ENCODE peak calls at places on chromosomes 2 and 18, in nine cellular contexts. K, L, Z, C, F, S, R, B and I are unnamed samples. For H3K4me1, the result is how much of the 10 kb centered on the place peaks cover.

GRCh38 chr2:160431441-160431840 is 62.2 kb downstream of the RBMS1 start:
- DNase-seq in C (peak), B (no peak), K (no peak), S (no peak), Z (no peak), F (no peak), L (peak), R (no peak), I (no peak)

GRCh38 chr2:233999182-233999581 is 51.3 kb upstream of the SPP2 start:
- DNase-seq in S (no peak), C (no peak), K (no peak), F (no peak), L (no peak), R (no peak), B (peak), Z (no peak), I (no peak)

GRCh38 chr18:55422456-55423185 is 165.4 kb downstream of the TCF4 start:
- DNase-seq in R (peak), F (no peak), B (no peak), Z (peak), C (peak), S (peak), L (peak), K (peak), I (no peak)

GRCh38 chr2:45681675-45682074 is 30.2 kb downstream of the PRKCE start:
- DNase-seq in F (no peak), Z (no peak), C (no peak), L (peak), R (no peak), K (peak), B (no peak), S (peak), I (peak)

GRCh38 chr18:36376361-36376760 is 78.8 kb downstream of the FHOD3 start:
- DNase-seq in F (no peak), B (no peak), Z (no peak), S (no peak), R (no peak), K (no peak), L (peak), C (no peak), I (peak)

GRCh38 chr2:226679389-226680057 is 120.1 kb downstream of the IRS1 start:
- DNase-seq in R (no peak), C (no peak), F (no peak), L (no peak), S (no peak), K (no peak), Z (no peak), B (no peak), I (no peak)

GRCh38 chr2:85419009-85419711 is 646 bp downstream of the SH2D6 start:
- DNase-seq in B (no peak), L (no peak), C (peak), R (no peak), F (no peak), S (no peak), Z (peak), K (no peak), I (no peak)

GRCh38 chr2:121033597-121033996 is 251.4 kb downstream of the TFCP2L1 start:
- DNase-seq in R (no peak), B (no peak), Z (no peak), F (no peak), L (no peak), C (no peak), K (no peak), S (no peak), I (no peak)

GRCh38 chr2:206983156-206983875 is 44.0 kb downstream of the CPO start:
- DNase-seq in B (no peak), S (peak), Z (no peak), L (peak), C (no peak), K (no peak), R (no peak), F (no peak), I (no peak)

GRCh38 chr2:185241556-185241955 is 497.0 kb upstream of the FSIP2 start:
- DNase-seq in C (no peak), R (no peak), K (no peak), Z (no peak), F (peak), L (no peak), B (no peak), S (no peak), I (no peak)

GRCh38 chr18:53950545-53950944 is 273.9 kb downstream of the MBD2 start:
- DNase-seq in Z (no peak), R (no peak), F (no peak), K (no peak), B (peak), C (no peak), S (no peak), L (no peak), I (no peak)

GRCh38 chr2:42834161-42834560 is 41.8 kb upstream of the HAAO start:
- DNase-seq in B (no peak), S (no peak), F (no peak), L (no peak), K (no peak), C (no peak), R (no peak), Z (no peak), I (no peak)

GRCh38 chr2:68396093-68396492 is 31.0 kb downstream of the PLEK start:
- DNase-seq in R (no peak), F (no peak), K (no peak), B (no peak), C (no peak), Z (no peak), L (no peak), S (no peak), I (no peak)

GRCh38 chr2:129011466-129012061 is 692.9 kb upstream of the HS6ST1 start:
- DNase-seq in L (no peak), C (no peak), F (no peak), Z (no peak), R (no peak), B (no peak), K (no peak), S (no peak), I (no peak)

GRCh38 chr18:28332071-28332470 is 155.1 kb upstream of the CDH2 start:
- DNase-seq in S (no peak), B (no peak), L (no peak), C (no peak), Z (no peak), K (no peak), R (no peak), F (no peak), I (no peak)

GRCh38 chr18:58247363-58247834 is 203.4 kb downstream of the NEDD4L start:
- DNase-seq in S (peak), L (peak), K (peak), B (peak), C (no peak), R (no peak), Z (peak), F (no peak), I (no peak)

GRCh38 chr18:35938158-35938557 is 34.3 kb upstream of the RMP24 start:
- DNase-seq in C (no peak), S (peak), B (no peak), R (no peak), F (no peak), Z (no peak), L (peak), K (peak), I (no peak)

GRCh38 chr18:47587587-47587986 is 336.1 kb upstream of the SKOR2 start:
- DNase-seq in C (no peak), F (no peak), B (no peak), R (no peak), K (no peak), S (no peak), L (no peak), Z (no peak), I (no peak)

GRCh38 chr2:199136681-199137080 is 321.1 kb downstream of the SATB2 start:
- DNase-seq in C (no peak), K (peak), L (peak), F (no peak), B (no peak), S (peak), Z (no peak), R (peak), I (peak)

GRCh38 chr2:199131256-199131655 is 326.5 kb downstream of the SATB2 start:
- DNase-seq in B (peak), R (no peak), S (no peak), C (no peak), Z (no peak), L (no peak), F (peak), K (no peak), I (no peak)

GRCh38 chr2:199131876-199132275 is 325.9 kb downstream of the SATB2 start:
- DNase-seq in C (no peak), L (no peak), Z (no peak), K (no peak), S (no peak), R (no peak), B (no peak), F (no peak), I (no peak)

GRCh38 chr2:199136241-199136640 is 321.5 kb downstream of the SATB2 start:
- DNase-seq in B (no peak), R (no peak), F (no peak), S (no peak), K (peak), L (peak), Z (no peak), C (no peak), I (no peak)
- H3K4me1 ChIP-seq in B (under half), R (under half), F (under half), S (under half), K (under half), L (under half), Z (under half), C (under half), I (under half)

GRCh38 chr2:230411484-230412368 is 4.3 kb upstream of the SP100 start:
- DNase-seq in B (peak), R (peak), L (peak), S (peak), C (peak), Z (peak), K (peak), F (peak), I (peak)
- TF ChIP-seq CTCF in B (no peak), R (no peak), L (no peak), S (no peak), C (no peak), Z (no peak), K (no peak), F (no peak), I (no peak)

GRCh38 chr18:25284278-25284677 is 67.7 kb downstream of the ZNF521 start:
- DNase-seq in K (no peak), L (no peak), B (no peak), F (no peak), Z (no peak), S (no peak), C (no peak), R (no peak), I (no peak)
- H3K27ac ChIP-seq in K (no peak), L (no peak), B (peak), F (peak), Z (peak), S (peak), C (no peak), R (peak), I (no peak)

DNA sequence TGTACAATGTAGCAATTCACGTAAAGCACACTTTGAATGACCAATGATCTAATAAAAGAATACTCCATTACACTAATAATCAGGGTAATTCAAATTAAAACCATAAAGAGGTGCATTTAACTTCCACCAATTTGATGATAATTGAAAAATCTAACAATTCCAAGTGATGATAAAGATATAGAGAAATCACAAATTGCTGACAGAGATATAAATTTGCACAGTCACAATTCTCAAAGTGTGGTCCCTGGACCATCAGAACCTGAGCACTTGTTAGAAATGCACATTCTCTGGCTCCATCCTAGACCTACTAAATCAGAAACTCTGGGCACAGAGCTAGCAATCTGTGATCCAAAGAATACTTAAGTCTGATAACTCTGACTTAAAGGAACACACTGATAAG is 165.8 kb upstream of the DCC start:
- DNase-seq in C (no peak), S (no peak), L (no peak), B (no peak), R (no peak), Z (no peak), F (no peak), K (no peak), I (no peak)
- H3K4me1 ChIP-seq in C (under half), S (under half), L (under half), B (under half), R (under half), Z (under half), F (under half), K (under half), I (under half)

GRCh38 chr18:63515279-63515678 is 26.9 kb upstream of the SERPINB12 start:
- DNase-seq in R (no peak), K (no peak), B (peak), L (no peak), Z (no peak), F (no peak), C (no peak), S (no peak), I (no peak)

GRCh38 chr18:63508634-63509033 is 31.9 kb downstream of the SERPINB5 start:
- DNase-seq in R (no peak), F (no peak), C (no peak), Z (no peak), B (no peak), L (no peak), K (no peak), S (no peak), I (no peak)

GRCh38 chr18:63515799-63516198 is 26.4 kb upstream of the SERPINB12 start:
- DNase-seq in R (no peak), Z (no peak), C (no peak), L (no peak), B (no peak), S (no peak), F (no peak), K (no peak), I (no peak)

GRCh38 chr18:63514326-63514725 is 27.8 kb upstream of the SERPINB12 start:
- DNase-seq in B (peak), Z (no peak), S (no peak), R (no peak), C (no peak), L (no peak), F (no peak), K (no peak), I (no peak)

DNA sequence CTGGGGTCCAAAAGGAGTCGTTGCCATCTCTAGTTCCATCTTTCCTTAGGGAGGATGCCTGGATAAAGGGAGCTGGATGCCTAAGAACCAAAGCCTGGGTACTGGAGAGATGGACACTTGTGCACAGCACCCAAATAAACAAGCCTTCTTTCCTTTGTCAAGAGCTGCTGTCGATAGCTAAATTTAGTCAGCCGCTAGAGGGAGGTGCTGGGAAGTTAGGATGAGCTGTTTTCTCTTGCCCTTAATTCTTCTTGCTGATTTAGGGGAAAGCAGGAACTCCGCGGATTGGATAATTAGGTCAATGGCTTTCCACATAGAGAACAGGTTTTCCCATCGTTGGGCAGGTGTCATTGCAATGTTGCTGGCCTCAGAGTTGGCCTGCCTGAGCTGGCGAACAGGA is 30.9 kb upstream of the SERPINB12 start:
- DNase-seq in R (no peak), F (no peak), C (peak), K (peak), S (peak), L (peak), Z (no peak), B (peak), I (peak)
- TF ChIP-seq CTCF in R (peak), F (peak), C (peak), K (peak), S (peak), L (peak), Z (peak), B (peak), I (peak)

GRCh38 chr2:144503221-144503620 is 16.7 kb downstream of the ZEB2 start:
- DNase-seq in F (no peak), B (no peak), S (no peak), Z (no peak), L (no peak), C (no peak), R (no peak), K (no peak), I (no peak)

GRCh38 chr2:144501118-144501517 is 18.8 kb downstream of the ZEB2 start:
- DNase-seq in S (peak), Z (no peak), K (no peak), B (no peak), L (peak), F (no peak), C (no peak), R (no peak), I (no peak)

GRCh38 chr2:144502356-144502755 is 17.6 kb downstream of the ZEB2 start:
- DNase-seq in Z (no peak), B (no peak), K (no peak), F (no peak), S (no peak), L (no peak), C (no peak), R (no peak), I (no peak)

GRCh38 chr2:144505245-144505801 is 14.6 kb downstream of the ZEB2 start:
- DNase-seq in Z (no peak), C (no peak), S (peak), B (no peak), L (no peak), R (no peak), F (no peak), K (peak), I (no peak)

GRCh38 chr2:144504191-144504590 is 15.7 kb downstream of the ZEB2 start:
- DNase-seq in Z (no peak), F (no peak), S (no peak), L (no peak), R (no peak), K (no peak), C (no peak), B (peak), I (no peak)
- H3K27ac ChIP-seq in Z (peak), F (peak), S (no peak), L (no peak), R (peak), K (no peak), C (no peak), B (no peak), I (peak)